ENCODE peak calls at places on chromosomes 13 and 19, in ten cellular contexts. B, F, G, U, H, S, R, O, J and D are unnamed samples.

GRCh38 chr19:18150776-18151624 is 2.0 kb upstream of the PIK3R2 start:
- DNase-seq in U (no peak), S (no peak), O (no peak), G (no peak), H (no peak), J (no peak), B (no peak), F (no peak), R (no peak), D (no peak)

GRCh38 chr13:114152831-114153371 is 20.5 kb upstream of the RASA3 start:
- DNase-seq in G (no peak), S (no peak), H (no peak), O (no peak), J (no peak), B (peak), F (no peak), U (no peak), R (no peak), D (no peak)

GRCh38 chr13:79735228-79735627 is 254.3 kb downstream of the NDFIP2 start:
- DNase-seq in G (no peak), H (no peak), S (no peak), R (no peak), J (no peak), F (no peak), U (no peak), B (no peak), O (no peak), D (no peak)

GRCh38 chr19:45428385-45429231 is 4.9 kb upstream of the ERCC1 start:
- DNase-seq in U (no peak), F (no peak), R (peak), S (no peak), O (peak), G (peak), B (peak), H (no peak), J (peak), D (no peak)

GRCh38 chr13:50910483-50910805 is 853 bp downstream of the RNASEH2B start:
- DNase-seq in F (no peak), O (no peak), B (peak), U (no peak), G (no peak), H (peak), R (peak), J (peak), S (no peak), D (no peak)

GRCh38 chr13:33349996-33350826 is 64.7 kb upstream of the STARD13 start:
- DNase-seq in J (peak), O (peak), R (peak), S (peak), U (no peak), F (no peak), H (peak), G (no peak), B (peak), D (no peak)

GRCh38 chr13:29707876-29708543 is 112.5 kb upstream of the SLC7A1 start:
- DNase-seq in B (peak), U (no peak), H (peak), S (no peak), J (peak), O (peak), F (no peak), R (peak), G (no peak), D (no peak)

GRCh38 chr13:78680064-78680463 is 21.1 kb upstream of the OBI1 start:
- DNase-seq in S (no peak), O (no peak), U (no peak), H (no peak), G (no peak), B (no peak), J (no peak), R (no peak), F (no peak), D (no peak)

GRCh38 chr13:41610426-41610825 is 153.1 kb downstream of the RGCC start:
- DNase-seq in S (peak), G (no peak), O (peak), R (no peak), F (no peak), B (no peak), J (peak), U (peak), H (no peak), D (no peak)

GRCh38 chr13:33245505-33245904 is 40.0 kb downstream of the STARD13 start:
- DNase-seq in G (no peak), F (no peak), H (no peak), R (no peak), U (no peak), J (no peak), S (no peak), B (no peak), O (no peak), D (no peak)

GRCh38 chr13:30738526-30738925 is 3.2 kb downstream of the ALOX5AP start:
- DNase-seq in G (no peak), B (peak), J (no peak), F (no peak), S (no peak), O (no peak), U (no peak), H (no peak), R (no peak), D (no peak)
- H3K4me3 ChIP-seq in G (no peak), B (no peak), J (peak), F (no peak), S (no peak), O (no peak), U (no peak), H (no peak), R (no peak), D (no peak)

GRCh38 chr13:20410726-20411125 is 114.9 kb downstream of the CRYL1 start:
- DNase-seq in B (no peak), G (no peak), R (no peak), S (no peak), U (no peak), H (no peak), F (no peak), O (no peak), J (no peak), D (no peak)

GRCh38 chr13:20411638-20412342 is 113.9 kb downstream of the CRYL1 start:
- DNase-seq in U (no peak), F (no peak), G (no peak), B (no peak), S (no peak), O (no peak), R (no peak), J (no peak), H (no peak), D (peak)

GRCh38 chr13:20414475-20415287 is 111.0 kb downstream of the CRYL1 start:
- DNase-seq in S (no peak), R (peak), J (no peak), H (no peak), G (no peak), F (no peak), B (no peak), O (no peak), U (no peak), D (no peak)

GRCh38 chr13:20415288-20415644 is 110.4 kb downstream of the CRYL1 start:
- DNase-seq in H (no peak), R (no peak), F (no peak), G (no peak), B (no peak), O (no peak), U (no peak), J (no peak), S (no peak), D (no peak)

GRCh38 chr13:20412761-20413355 is 112.8 kb downstream of the CRYL1 start:
- DNase-seq in G (no peak), O (no peak), R (no peak), B (no peak), H (no peak), U (no peak), S (no peak), F (no peak), J (no peak), D (no peak)
- TF ChIP-seq CTCF in G (no peak), O (no peak), R (no peak), B (no peak), H (no peak), U (no peak), S (no peak), F (no peak), J (no peak), D (no peak)

DNA sequence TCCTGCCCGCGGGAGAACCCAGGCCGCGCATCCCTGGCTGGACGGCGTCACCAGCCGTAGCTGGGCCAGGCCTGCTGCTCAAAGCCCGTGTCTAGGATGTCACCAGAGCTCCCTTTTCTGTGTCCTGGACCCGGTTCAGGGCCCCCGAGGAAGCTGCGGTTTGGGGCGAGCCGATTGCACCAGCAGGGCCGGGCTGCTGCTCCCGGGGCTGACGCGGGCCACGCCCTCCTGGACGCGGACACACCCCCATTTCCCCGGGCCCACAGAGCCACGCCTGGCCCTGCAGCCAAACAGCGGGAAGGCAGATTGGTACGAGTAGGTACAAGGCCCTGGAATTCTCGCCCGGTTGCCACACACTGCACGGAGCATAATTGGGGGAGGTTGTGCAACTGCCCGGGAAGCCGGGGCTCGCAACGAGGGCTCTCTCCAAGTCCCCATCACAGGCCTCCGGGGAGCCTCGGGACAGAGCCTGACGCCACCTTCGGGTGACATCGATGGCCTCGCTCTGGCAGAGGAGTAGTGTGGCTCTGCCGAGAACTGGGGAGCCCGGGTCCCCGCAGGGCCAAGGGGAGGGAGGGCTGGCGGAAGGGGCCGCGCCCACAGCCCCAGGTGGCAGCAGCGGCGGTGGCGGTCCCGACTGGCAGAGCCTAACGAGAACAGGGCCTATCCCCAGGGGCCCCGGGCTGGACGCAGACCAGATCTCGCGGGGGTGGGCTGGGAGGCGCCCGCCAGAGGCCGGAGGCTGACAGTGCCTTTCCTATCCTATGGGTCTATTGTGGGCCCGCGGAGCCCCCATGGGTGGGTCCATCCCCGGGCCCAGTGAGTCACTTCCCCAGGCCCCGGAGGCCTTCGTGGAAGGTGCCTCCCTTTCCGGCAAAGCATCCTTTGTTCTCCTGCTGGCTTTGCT is 23.5 kb downstream of the KCTD15 start:
- DNase-seq in F (no peak), J (peak), S (peak), R (peak), H (peak), U (no peak), O (peak), G (no peak), B (peak), D (no peak)
- H3K4me3 ChIP-seq in F (peak), J (peak), S (no peak), R (peak), H (peak), U (peak), O (peak), G (peak), B (peak), D (peak)

GRCh38 chr13:92175330-92175729 is 776.9 kb downstream of the GPC5 start:
- DNase-seq in O (peak), R (no peak), S (no peak), U (no peak), G (no peak), H (peak), F (no peak), J (no peak), B (peak), D (no peak)

GRCh38 chr13:92172191-92172590 is 773.8 kb downstream of the GPC5 start:
- DNase-seq in F (no peak), U (no peak), O (no peak), H (no peak), S (no peak), B (no peak), G (no peak), J (no peak), R (no peak), D (no peak)

DNA sequence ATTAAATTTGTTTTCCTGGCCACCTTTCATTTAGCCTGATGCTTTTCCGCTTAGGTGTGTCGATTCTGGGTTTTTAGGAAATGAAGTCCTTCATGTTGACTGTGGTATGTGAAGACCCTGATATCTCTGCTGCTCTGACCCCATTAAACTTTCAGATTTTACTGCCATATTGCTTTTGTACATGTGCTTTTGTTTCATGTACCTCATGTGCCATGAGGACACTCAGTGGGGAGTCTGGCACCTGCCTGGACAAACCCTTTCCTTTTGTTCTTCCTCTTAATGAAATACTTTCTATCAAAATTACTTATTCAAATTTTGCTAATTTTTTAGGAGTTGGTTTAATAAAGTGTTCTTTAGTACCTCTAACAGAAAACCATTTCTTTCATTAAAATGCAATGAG is 774.8 kb downstream of the GPC5 start:
- DNase-seq in O (no peak), H (no peak), J (no peak), R (no peak), B (no peak), U (no peak), F (no peak), S (no peak), G (no peak), D (no peak)
- TF ChIP-seq CTCF in O (no peak), H (no peak), J (no peak), R (no peak), B (no peak), U (no peak), F (no peak), S (no peak), G (no peak), D (no peak)

GRCh38 chr19:5036733-5037681 is 68.1 kb downstream of the KDM4B start:
- DNase-seq in G (no peak), O (peak), U (no peak), H (no peak), F (no peak), R (no peak), S (no peak), B (no peak), J (no peak), D (no peak)
- H3K4me3 ChIP-seq in G (no peak), O (peak), U (peak), H (no peak), F (no peak), R (no peak), S (no peak), B (no peak), J (peak), D (no peak)

GRCh38 chr19:2952953-2953481 is 8.2 kb upstream of the ZNF77 start:
- DNase-seq in S (no peak), U (no peak), J (no peak), O (no peak), G (peak), B (no peak), H (peak), F (no peak), R (no peak), D (peak)
- TF ChIP-seq CTCF in S (no peak), U (no peak), J (no peak), O (no peak), G (no peak), B (no peak), H (no peak), F (peak), R (no peak), D (peak)

DNA sequence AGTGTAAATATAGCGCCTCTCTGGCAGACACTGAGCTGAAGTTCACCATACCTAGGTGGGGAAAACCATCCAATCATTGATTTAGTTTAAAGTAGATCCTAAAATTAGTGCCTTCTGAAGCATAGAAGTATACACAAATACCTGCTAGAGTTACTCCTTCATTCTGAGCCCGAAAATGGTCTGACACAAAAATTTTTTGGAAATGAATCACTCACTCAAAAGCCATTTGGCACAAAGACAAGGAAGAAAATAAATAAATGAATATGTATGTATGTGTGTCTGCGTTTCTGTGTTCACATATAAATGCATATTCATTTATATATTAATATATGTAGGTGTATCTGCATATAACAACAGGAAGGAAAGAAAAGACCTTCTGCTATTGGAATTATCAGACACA is 614.4 kb upstream of the PCDH9 start:
- DNase-seq in O (no peak), R (no peak), J (no peak), F (no peak), U (no peak), H (no peak), G (no peak), B (no peak), S (no peak), D (no peak)
- H3K4me3 ChIP-seq in O (no peak), R (no peak), J (no peak), F (no peak), U (no peak), H (no peak), G (no peak), B (no peak), S (no peak), D (no peak)

GRCh38 chr19:15159251-15159650 is 41.5 kb downstream of the NOTCH3 start:
- DNase-seq in R (no peak), S (no peak), F (no peak), J (no peak), B (no peak), U (no peak), H (no peak), O (no peak), G (no peak), D (no peak)

GRCh38 chr19:15149704-15150103 is 42.5 kb downstream of the SYDE1 start:
- DNase-seq in O (no peak), B (no peak), H (no peak), S (no peak), U (no peak), R (no peak), J (no peak), G (no peak), F (no peak), D (no peak)

GRCh38 chr19:15155296-15155695 is 45.5 kb downstream of the NOTCH3 start:
- DNase-seq in G (no peak), H (no peak), S (no peak), R (no peak), J (no peak), F (no peak), B (no peak), U (no peak), O (no peak), D (no peak)

GRCh38 chr19:15156391-15156790 is 44.4 kb downstream of the NOTCH3 start:
- DNase-seq in R (no peak), G (no peak), U (no peak), O (no peak), S (no peak), B (no peak), J (no peak), H (no peak), F (no peak), D (no peak)

DNA sequence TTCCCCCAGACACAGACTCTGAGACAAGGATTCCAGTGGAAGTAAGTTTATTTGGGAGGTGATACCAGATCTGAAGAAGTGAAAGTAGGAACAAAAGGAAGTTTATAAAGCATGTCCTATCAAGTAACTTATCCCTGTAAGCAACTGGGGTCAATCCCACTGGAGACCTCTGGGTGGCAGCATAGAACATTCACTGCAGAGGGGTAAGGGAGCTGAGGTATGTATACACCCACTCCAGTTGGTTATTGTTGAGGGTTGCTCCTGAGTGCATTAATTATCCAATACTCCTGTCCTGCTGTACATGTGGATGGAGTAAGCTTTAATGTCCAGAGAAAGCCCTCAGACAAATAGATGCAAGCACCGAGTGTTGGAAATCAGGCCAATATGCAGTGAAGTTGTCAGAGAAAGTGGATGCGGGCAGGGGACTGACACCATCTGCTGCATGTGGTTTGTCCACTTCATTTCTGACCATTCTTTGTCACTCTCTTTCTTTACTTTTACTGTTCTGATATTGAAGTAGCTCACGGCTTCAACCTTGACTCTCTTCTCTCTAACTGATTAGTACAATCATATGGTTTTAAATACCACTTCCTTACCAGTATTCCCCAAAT is 46.7 kb downstream of the NOTCH3 start:
- DNase-seq in U (no peak), O (peak), F (no peak), R (peak), B (peak), J (no peak), G (no peak), H (peak), S (no peak), D (no peak)
- TF ChIP-seq CTCF in U (peak), O (peak), F (peak), R (peak), B (peak), J (peak), G (peak), H (peak), S (no peak), D (peak)

GRCh38 chr19:30222428-30222873 is 149.7 kb upstream of the ZNF536 start:
- DNase-seq in G (no peak), U (no peak), B (peak), H (no peak), S (no peak), R (peak), F (no peak), O (no peak), J (no peak), D (no peak)
- H3K4me3 ChIP-seq in G (no peak), U (no peak), B (peak), H (no peak), S (no peak), R (peak), F (peak), O (no peak), J (no peak), D (no peak)